ENCODE peak calls at places on chromosome 22, in seven cellular contexts. Y is HCT116, D is GM23338, O is MM.1S, X is GM23248, S is hepatocyte, I is PC-3. W is an unnamed sample. For H3K9me2, the result is how much of the 10 kb centered on the place peaks cover.

GRCh38 chr22:23119492-23120414 is 22.0 kb downstream of the RSPH14 start:
- DNase-seq in X (no peak), Y (no peak), S (no peak), I (no peak), O (no peak), D (no peak), W (no peak)

GRCh38 chr22:18033204-18033998 is 9.0 kb upstream of the MICAL3 start:
- DNase-seq in S (no peak), Y (no peak), X (peak), O (no peak), I (peak), D (no peak), W (no peak)

GRCh38 chr22:41003041-41003440 is 51.9 kb downstream of the RBX1 start:
- DNase-seq in X (no peak), I (peak), D (peak), S (peak), O (no peak), Y (no peak), W (peak)

GRCh38 chr22:30885591-30885990 is 83.0 kb downstream of the MORC2 start:
- DNase-seq in S (no peak), I (no peak), X (no peak), O (no peak), D (no peak), Y (no peak), W (no peak)

GRCh38 chr22:23182289-23183106 is 2.2 kb downstream of the BCR start:
- DNase-seq in D (peak), X (peak), O (peak), I (peak), Y (no peak), S (peak), W (peak)

GRCh38 chr22:19871845-19872778 is 17.4 kb upstream of the GNB1L start:
- DNase-seq in D (no peak), I (no peak), S (no peak), X (no peak), Y (no peak), O (no peak), W (no peak)

GRCh38 chr22:31290494-31291402 is 1.5 kb downstream of the PIK3IP1 start:
- DNase-seq in S (peak), X (peak), D (peak), Y (peak), I (peak), O (peak), W (peak)

GRCh38 chr22:24400726-24401596 is 26.4 kb upstream of the ADORA2A start:
- DNase-seq in S (no peak), X (peak), D (no peak), I (no peak), Y (no peak), O (peak), W (no peak)

GRCh38 chr22:29339381-29340235 is 24.1 kb upstream of the RASL10A start:
- DNase-seq in Y (no peak), X (peak), O (no peak), D (no peak), S (no peak), I (peak), W (no peak)

GRCh38 chr22:35552186-35552842 is 11.7 kb downstream of the RASD2 start:
- DNase-seq in O (peak), I (peak), X (peak), Y (peak), D (peak), S (peak), W (peak)

GRCh38 chr22:19109198-19110063 is 12.8 kb downstream of the DGCR2 start:
- DNase-seq in S (peak), Y (no peak), X (peak), D (no peak), I (no peak), O (peak), W (no peak)

GRCh38 chr22:19626042-19626560 is 88.2 kb upstream of the SEPTIN5 start:
- DNase-seq in D (no peak), I (no peak), X (no peak), Y (no peak), S (no peak), O (no peak), W (no peak)

GRCh38 chr22:40436460-40437431 is 66.4 kb downstream of the SGSM3 start:
- DNase-seq in D (peak), X (peak), O (peak), Y (peak), I (peak), S (peak), W (peak)

GRCh38 chr22:24361976-24362646 is 65.3 kb upstream of the ADORA2A start:
- DNase-seq in Y (no peak), S (no peak), D (no peak), O (no peak), X (no peak), I (no peak), W (no peak)

GRCh38 chr22:35528967-35529366 is 11.7 kb upstream of the RASD2 start:
- DNase-seq in O (no peak), S (no peak), I (no peak), D (no peak), Y (no peak), X (peak), W (no peak)

GRCh38 chr22:33923660-33924246 is 3.5 kb upstream of the LARGE1 start:
- DNase-seq in S (peak), Y (peak), I (peak), X (peak), O (peak), D (peak), W (peak)

GRCh38 chr22:35192121-35192918 is 65.0 kb upstream of the HMGXB4 start:
- DNase-seq in O (no peak), X (no peak), S (no peak), Y (no peak), I (peak), D (no peak), W (no peak)

GRCh38 chr22:44807915-44808690 is 55.7 kb downstream of the ARHGAP8 start:
- DNase-seq in O (no peak), Y (no peak), X (no peak), D (peak), I (no peak), S (no peak), W (no peak)

GRCh38 chr22:44360686-44361381 is 48.1 kb upstream of the SHISAL1 start:
- DNase-seq in D (peak), O (no peak), X (peak), I (peak), Y (no peak), S (peak), W (peak)

GRCh38 chr22:20920881-20921203 is 3.6 kb downstream of the CRKL start:
- DNase-seq in D (no peak), O (no peak), I (no peak), Y (no peak), S (no peak), X (no peak), W (no peak)

GRCh38 chr22:24807284-24807950 is 1.4 kb downstream of the SGSM1 start:
- DNase-seq in X (no peak), O (no peak), I (no peak), S (peak), Y (no peak), D (peak), W (no peak)

GRCh38 chr22:27170491-27170890 is 513.1 kb downstream of the MIAT start:
- DNase-seq in Y (peak), S (peak), O (no peak), D (no peak), I (no peak), X (peak), W (peak)

GRCh38 chr22:40008726-40009125 is 14.0 kb downstream of the FAM83F start:
- DNase-seq in O (no peak), S (no peak), Y (no peak), X (no peak), I (peak), D (no peak), W (peak)

GRCh38 chr22:47344414-47344813 is 582.0 kb downstream of the TBC1D22A start:
- DNase-seq in S (no peak), X (no peak), D (no peak), I (no peak), O (no peak), Y (no peak), W (no peak)

GRCh38 chr22:50583294-50583865 is 731 bp upstream of the CHKB start:
- DNase-seq in D (peak), O (no peak), X (peak), Y (no peak), I (no peak), S (no peak), W (no peak)

GRCh38 chr22:25644122-25644521 is 79.6 kb downstream of the GRK3 start:
- DNase-seq in O (no peak), S (no peak), I (no peak), D (no peak), X (no peak), Y (no peak), W (no peak)

GRCh38 chr22:30000566-30000965 is 79.7 kb upstream of the HORMAD2 start:
- DNase-seq in D (no peak), I (peak), Y (no peak), X (peak), O (no peak), S (no peak), W (no peak)

GRCh38 chr22:27269751-27270586 is 531.6 kb downstream of the MN1 start:
- DNase-seq in X (no peak), I (no peak), D (no peak), S (no peak), O (no peak), Y (no peak), W (no peak)

GRCh38 chr22:27115816-27116256 is 458.4 kb downstream of the MIAT start:
- DNase-seq in O (no peak), S (peak), Y (peak), I (peak), X (peak), D (no peak), W (peak)

GRCh38 chr22:21916309-21916918 is 36.2 kb downstream of the PPM1F start:
- DNase-seq in I (no peak), O (no peak), Y (no peak), S (no peak), X (no peak), D (no peak), W (no peak)

GRCh38 chr22:12601870-12602779 is 2925.9 kb upstream of the OR11H1 start:
- DNase-seq in X (no peak), O (no peak), D (no peak), I (no peak), S (peak), Y (no peak), W (no peak)

GRCh38 chr22:40898850-40899357 is 37.0 kb upstream of the DNAJB7 start:
- DNase-seq in S (peak), O (peak), X (peak), Y (peak), I (peak), D (peak), W (no peak)

GRCh38 chr22:26377170-26377825 is 51.8 kb upstream of the ASPHD2 start:
- DNase-seq in D (peak), Y (no peak), X (no peak), I (no peak), S (no peak), O (no peak), W (no peak)

GRCh38 chr22:30178180-30179126 is 68.1 kb downstream of the LIF start:
- DNase-seq in D (no peak), Y (peak), X (peak), S (no peak), O (no peak), I (no peak), W (no peak)

GRCh38 chr22:26589845-26590524 is at the start of gene TPST2:
- DNase-seq in O (peak), X (peak), I (peak), D (peak), S (peak), Y (peak), W (peak)

GRCh38 chr22:27416553-27417427 is 384.8 kb downstream of the MN1 start:
- DNase-seq in D (peak), X (peak), Y (no peak), O (no peak), I (peak), S (peak), W (peak)

DNA sequence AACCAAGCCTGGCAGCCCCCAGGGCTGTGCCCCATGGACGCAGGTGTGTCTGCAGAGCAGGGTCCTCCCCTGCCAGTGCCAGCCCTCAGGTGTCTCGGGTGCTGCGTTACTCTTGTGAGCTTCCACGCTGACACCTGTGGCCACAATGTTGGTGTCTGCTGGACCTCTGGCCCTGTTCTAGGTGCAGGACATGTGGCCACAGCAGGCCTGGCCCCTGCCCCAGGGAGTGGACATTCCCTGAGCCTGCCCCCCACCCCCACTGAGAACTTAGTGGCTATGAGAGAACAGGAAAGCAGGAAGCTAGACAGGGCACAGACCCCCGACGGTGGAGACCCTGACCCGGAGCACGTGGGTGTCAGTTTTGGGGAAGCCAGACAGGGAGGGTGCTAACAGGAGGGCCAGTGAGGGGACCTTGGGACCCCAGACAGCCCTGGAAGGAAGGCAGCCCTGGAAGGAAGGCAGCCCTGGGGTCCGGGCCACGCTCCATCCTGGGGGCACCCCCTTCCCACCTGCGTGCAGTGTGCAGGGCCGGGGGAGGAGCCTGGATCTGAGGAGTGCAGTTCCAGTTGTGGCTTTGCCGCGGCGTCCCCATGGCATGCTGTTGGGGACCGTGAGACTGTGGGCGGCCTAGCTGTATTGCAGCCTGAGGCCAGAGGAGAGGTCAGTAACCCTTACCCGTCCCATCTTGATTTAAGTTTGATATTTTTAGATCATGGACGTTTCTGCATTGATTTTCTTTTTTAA is 43.9 kb upstream of the PPARA start:
- DNase-seq in D (no peak), S (no peak), Y (no peak), I (no peak), X (no peak), O (no peak), W (no peak)
- H3K4me3 ChIP-seq in D (no peak), S (no peak), Y (no peak), I (no peak), X (no peak), O (no peak), W (no peak)

DNA sequence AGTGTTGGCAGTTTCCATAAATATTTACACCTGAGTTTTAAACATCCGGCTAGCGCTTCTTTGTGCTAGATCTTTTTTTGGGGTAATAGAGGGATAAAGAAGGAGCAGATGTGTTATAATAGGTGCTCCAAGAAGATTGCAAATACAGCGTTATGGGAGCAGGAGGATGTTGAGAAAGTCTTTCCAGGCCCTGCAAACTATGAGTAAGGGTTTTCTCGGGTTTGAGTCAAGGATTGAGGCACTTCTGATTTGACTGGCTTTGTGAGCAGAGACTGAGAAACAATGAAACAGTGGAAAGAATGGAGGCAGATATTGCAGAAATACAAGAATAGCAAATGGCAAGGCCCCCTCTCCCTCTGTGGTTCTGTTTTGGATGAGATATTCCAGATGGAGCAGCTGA is 155.0 kb upstream of the TIMP3 start:
- DNase-seq in O (no peak), Y (no peak), D (no peak), X (no peak), I (no peak), S (no peak), W (no peak)
- H3K9me2 ChIP-seq in O (under half), Y (under half), D (under half), X (under half), I (under half), S (under half), W (under half)

DNA sequence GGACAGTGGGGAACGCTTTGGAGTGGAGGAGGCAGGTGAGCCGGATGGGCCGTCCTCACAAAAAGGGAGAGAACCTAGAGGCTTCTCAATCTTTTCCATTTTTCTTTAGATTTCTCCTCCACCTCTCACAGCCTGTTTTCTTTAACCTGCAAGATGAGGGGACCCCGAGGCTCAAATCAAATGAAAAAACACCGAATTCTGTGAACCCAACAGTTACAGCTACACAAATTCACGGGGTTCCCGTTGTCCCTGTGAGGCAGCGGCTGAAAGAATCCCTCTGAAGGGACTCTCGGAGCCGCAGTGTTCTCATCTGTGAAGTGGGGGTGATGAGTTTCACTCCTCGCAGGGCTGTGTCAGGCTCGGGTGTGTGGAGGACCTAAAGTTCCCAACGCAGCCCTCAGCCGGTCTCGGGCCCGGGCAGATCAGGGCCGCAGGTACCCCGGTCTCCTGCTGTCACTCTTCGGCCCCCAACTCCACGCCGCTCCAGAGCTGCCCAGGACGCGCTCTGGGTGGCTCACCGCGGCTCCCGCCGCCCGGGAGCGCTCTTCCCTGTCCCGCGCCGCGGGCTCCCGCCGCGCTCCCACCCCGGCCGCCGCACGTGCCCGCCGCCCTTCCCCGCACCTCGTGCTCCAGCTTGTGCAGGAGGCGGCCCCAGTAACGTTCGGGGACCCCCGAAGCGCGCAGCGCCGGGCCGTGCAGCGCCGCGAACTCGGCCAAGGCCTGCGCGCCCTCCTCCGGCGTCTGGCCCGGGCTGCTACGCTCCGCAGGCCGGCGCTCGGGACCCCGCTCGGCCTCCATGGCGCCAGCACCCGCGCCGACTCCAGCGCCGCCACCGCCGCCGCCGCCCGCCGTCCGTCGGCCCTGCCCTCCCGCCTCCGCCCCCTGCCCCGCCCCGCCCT is at the start of gene TTLL12:
- DNase-seq in I (peak), S (peak), Y (no peak), O (peak), X (peak), D (peak), W (no peak)
- TF ChIP-seq EZH2 in I (no peak), S (no peak), Y (no peak), O (no peak), X (no peak), D (no peak), W (no peak)

GRCh38 chr22:48488611-48489456 is 1338.8 kb downstream of the BRD1 start:
- DNase-seq in S (peak), D (peak), O (peak), X (peak), I (no peak), Y (no peak), W (no peak)

GRCh38 chr22:48489551-48490512 is 1337.8 kb downstream of the BRD1 start:
- DNase-seq in S (peak), X (peak), I (no peak), O (peak), Y (no peak), D (no peak), W (no peak)

GRCh38 chr22:48492371-48493320 is 1335.0 kb downstream of the BRD1 start:
- DNase-seq in S (peak), I (peak), O (peak), X (peak), Y (peak), D (peak), W (peak)

GRCh38 chr22:48491451-48491941 is 1336.2 kb downstream of the BRD1 start:
- DNase-seq in I (no peak), S (peak), X (peak), Y (no peak), D (no peak), O (peak), W (no peak)

DNA sequence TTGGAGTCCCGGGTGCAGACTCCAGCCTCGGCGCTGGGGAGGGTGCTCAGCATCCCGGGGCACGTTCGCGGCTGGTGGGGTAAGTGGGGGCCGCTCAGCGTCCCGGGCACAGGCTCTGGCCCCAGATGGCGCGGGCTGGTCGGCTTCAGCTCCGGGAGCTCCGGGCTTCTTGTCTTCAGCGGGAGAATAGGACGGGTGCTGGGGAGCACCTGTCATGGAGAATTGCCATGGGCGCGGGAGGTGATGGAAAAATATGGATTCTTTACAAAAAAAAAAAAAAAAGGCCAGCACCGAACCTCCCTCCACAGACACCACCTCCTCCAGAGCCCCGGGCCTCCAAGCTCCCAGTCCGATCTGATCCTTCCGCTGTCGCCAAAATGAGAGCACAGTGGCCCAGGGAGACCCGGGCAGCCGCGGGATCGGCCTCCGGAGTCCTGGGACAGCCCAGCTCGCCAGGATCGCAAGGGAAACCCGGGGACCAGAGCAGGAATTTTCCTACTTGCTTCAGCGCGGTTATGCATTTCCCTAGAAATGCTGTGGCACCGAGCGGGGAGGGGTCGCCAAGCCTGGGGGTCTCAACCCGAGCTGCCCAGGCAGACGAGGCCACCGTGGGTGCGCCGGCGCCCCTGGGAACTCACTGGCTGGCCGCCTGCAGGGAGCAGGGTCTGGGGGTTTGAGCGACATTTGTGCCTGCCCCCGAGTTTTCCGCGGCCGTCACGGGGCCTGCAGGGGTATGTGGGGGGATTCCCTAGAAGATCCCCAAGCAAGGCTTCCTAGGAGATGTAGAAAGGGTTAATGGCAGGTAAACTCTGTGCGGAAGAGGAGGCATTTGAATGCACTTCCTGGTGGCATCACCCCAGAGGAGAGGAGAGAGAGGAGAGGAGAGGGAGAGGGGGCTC is 1336.9 kb downstream of the BRD1 start:
- DNase-seq in X (peak), I (no peak), O (peak), D (no peak), Y (no peak), S (peak), W (no peak)
- H3K4me3 ChIP-seq in X (peak), I (no peak), O (peak), D (peak), Y (no peak), S (peak), W (no peak)

GRCh38 chr22:37425800-37426531 is 1.3 kb downstream of the ELFN2 start:
- DNase-seq in D (peak), I (no peak), Y (no peak), S (peak), O (peak), X (no peak), W (no peak)
- H3K9me2 ChIP-seq in D (under half), I (under half), Y (under half), S (under half), O (under half), X (under half), W (under half)

GRCh38 chr22:42222140-42222539 is 48.3 kb downstream of the TCF20 start:
- DNase-seq in D (no peak), Y (no peak), O (no peak), I (peak), S (no peak), X (no peak), W (no peak)
- TF ChIP-seq EZH2 in D (no peak), Y (no peak), O (no peak), I (no peak), S (no peak), X (no peak), W (no peak)